ENCODE peak calls at places on chromosomes 13 and 19, in eight cellular contexts. One of them, this sample, is unnamed.

GRCh38 chr19:7397687-7398086 is 49.0 kb downstream of the ARHGEF18 start:
- DNase-seq in kidney: no peak
- DNase-seq in stimulated activated CD4-positive, alpha-beta T cell treated with anti-CD3 and anti-CD28 coated beads, Interleukin-12 subunit alpha, Interleukin-12 subunit beta, amount 100 ng/mL, for 48 hours: no peak
- DNase-seq in activated CD4-positive, CD25-positive, alpha-beta regulatory T cell treated with anti-CD3 and anti-CD28 coated beads, Interleukin-2, amount 50 U/mL, for 16 hours: no peak
- DNase-seq in HEK293T: no peak
- DNase-seq in iris pigment epithelial cell: peak
- DNase-seq in left cardiac atrium: no peak
- DNase-seq in RWPE1: no peak
- DNase-seq in this sample: no peak

GRCh38 chr13:41847216-41847615 is 113.7 kb downstream of the VWA8 start:
- DNase-seq in kidney: no peak
- DNase-seq in stimulated activated CD4-positive, alpha-beta T cell treated with anti-CD3 and anti-CD28 coated beads, Interleukin-12 subunit alpha, Interleukin-12 subunit beta, amount 100 ng/mL, for 48 hours: no peak
- DNase-seq in activated CD4-positive, CD25-positive, alpha-beta regulatory T cell treated with anti-CD3 and anti-CD28 coated beads, Interleukin-2, amount 50 U/mL, for 16 hours: no peak
- DNase-seq in HEK293T: no peak
- DNase-seq in iris pigment epithelial cell: peak
- DNase-seq in left cardiac atrium: no peak
- DNase-seq in RWPE1: no peak
- DNase-seq in this sample: no peak

GRCh38 chr19:49333426-49334288 is 1.5 kb upstream of the CD37 start:
- DNase-seq in kidney: peak
- DNase-seq in stimulated activated CD4-positive, alpha-beta T cell treated with anti-CD3 and anti-CD28 coated beads, Interleukin-12 subunit alpha, Interleukin-12 subunit beta, amount 100 ng/mL, for 48 hours: peak
- DNase-seq in activated CD4-positive, CD25-positive, alpha-beta regulatory T cell treated with anti-CD3 and anti-CD28 coated beads, Interleukin-2, amount 50 U/mL, for 16 hours: peak
- DNase-seq in HEK293T: no peak
- DNase-seq in iris pigment epithelial cell: peak
- DNase-seq in left cardiac atrium: no peak
- DNase-seq in RWPE1: no peak
- DNase-seq in this sample: peak

GRCh38 chr13:101576452-101576851 is 124.0 kb downstream of the ITGBL1 start:
- DNase-seq in kidney: no peak
- DNase-seq in stimulated activated CD4-positive, alpha-beta T cell treated with anti-CD3 and anti-CD28 coated beads, Interleukin-12 subunit alpha, Interleukin-12 subunit beta, amount 100 ng/mL, for 48 hours: no peak
- DNase-seq in activated CD4-positive, CD25-positive, alpha-beta regulatory T cell treated with anti-CD3 and anti-CD28 coated beads, Interleukin-2, amount 50 U/mL, for 16 hours: no peak
- DNase-seq in HEK293T: no peak
- DNase-seq in iris pigment epithelial cell: peak
- DNase-seq in left cardiac atrium: no peak
- DNase-seq in RWPE1: no peak
- DNase-seq in this sample: no peak

GRCh38 chr19:54041969-54042606 is 21.6 kb downstream of the VSTM1 start:
- DNase-seq in kidney: no peak
- DNase-seq in stimulated activated CD4-positive, alpha-beta T cell treated with anti-CD3 and anti-CD28 coated beads, Interleukin-12 subunit alpha, Interleukin-12 subunit beta, amount 100 ng/mL, for 48 hours: no peak
- DNase-seq in activated CD4-positive, CD25-positive, alpha-beta regulatory T cell treated with anti-CD3 and anti-CD28 coated beads, Interleukin-2, amount 50 U/mL, for 16 hours: no peak
- DNase-seq in HEK293T: no peak
- DNase-seq in iris pigment epithelial cell: no peak
- DNase-seq in left cardiac atrium: no peak
- DNase-seq in RWPE1: peak
- DNase-seq in this sample: no peak

GRCh38 chr13:111329641-111330040 is 9.2 kb downstream of the TEX29 start:
- DNase-seq in kidney: no peak
- DNase-seq in stimulated activated CD4-positive, alpha-beta T cell treated with anti-CD3 and anti-CD28 coated beads, Interleukin-12 subunit alpha, Interleukin-12 subunit beta, amount 100 ng/mL, for 48 hours: no peak
- DNase-seq in activated CD4-positive, CD25-positive, alpha-beta regulatory T cell treated with anti-CD3 and anti-CD28 coated beads, Interleukin-2, amount 50 U/mL, for 16 hours: no peak
- DNase-seq in HEK293T: no peak
- DNase-seq in iris pigment epithelial cell: no peak
- DNase-seq in left cardiac atrium: no peak
- DNase-seq in RWPE1: no peak
- DNase-seq in this sample: no peak

GRCh38 chr19:56993851-56994250 is 125.9 kb upstream of the USP29 start:
- DNase-seq in kidney: no peak
- DNase-seq in stimulated activated CD4-positive, alpha-beta T cell treated with anti-CD3 and anti-CD28 coated beads, Interleukin-12 subunit alpha, Interleukin-12 subunit beta, amount 100 ng/mL, for 48 hours: no peak
- DNase-seq in activated CD4-positive, CD25-positive, alpha-beta regulatory T cell treated with anti-CD3 and anti-CD28 coated beads, Interleukin-2, amount 50 U/mL, for 16 hours: no peak
- DNase-seq in HEK293T: no peak
- DNase-seq in iris pigment epithelial cell: no peak
- DNase-seq in left cardiac atrium: no peak
- DNase-seq in RWPE1: no peak
- DNase-seq in this sample: no peak

GRCh38 chr19:900302-901111 is 7.2 kb downstream of the RNU6-9 start:
- DNase-seq in kidney: no peak
- DNase-seq in stimulated activated CD4-positive, alpha-beta T cell treated with anti-CD3 and anti-CD28 coated beads, Interleukin-12 subunit alpha, Interleukin-12 subunit beta, amount 100 ng/mL, for 48 hours: no peak
- DNase-seq in activated CD4-positive, CD25-positive, alpha-beta regulatory T cell treated with anti-CD3 and anti-CD28 coated beads, Interleukin-2, amount 50 U/mL, for 16 hours: no peak
- DNase-seq in HEK293T: peak
- DNase-seq in iris pigment epithelial cell: no peak
- DNase-seq in left cardiac atrium: no peak
- DNase-seq in RWPE1: peak
- DNase-seq in this sample: no peak

GRCh38 chr19:7515471-7516226 is at the start of gene ZNF358:
- DNase-seq in kidney: peak
- DNase-seq in stimulated activated CD4-positive, alpha-beta T cell treated with anti-CD3 and anti-CD28 coated beads, Interleukin-12 subunit alpha, Interleukin-12 subunit beta, amount 100 ng/mL, for 48 hours: no peak
- DNase-seq in activated CD4-positive, CD25-positive, alpha-beta regulatory T cell treated with anti-CD3 and anti-CD28 coated beads, Interleukin-2, amount 50 U/mL, for 16 hours: no peak
- DNase-seq in HEK293T: peak
- DNase-seq in iris pigment epithelial cell: peak
- DNase-seq in left cardiac atrium: peak
- DNase-seq in RWPE1: peak
- DNase-seq in this sample: no peak

This sample was measured in activated T-cell treated with anti-CD3 and anti-CD28 coated beads for 24 hours.